ENCODE peak calls at places on chromosome 1, in five cellular contexts. Y is GM23338, N is HepG2, L is HCT116, V is K562. D is an unnamed sample.

GRCh38 chr1:205571747-205572146 is 60.1 kb downstream of the ELK4 start:
- DNase-seq in Y (no peak), N (no peak), L (no peak), V (no peak), D (no peak)

GRCh38 chr1:195939844-195940243 is 668.4 kb downstream of the KCNT2 start:
- DNase-seq in Y (peak), N (no peak), L (no peak), V (peak), D (no peak)

GRCh38 chr1:17635811-17636210 is 96.3 kb downstream of the ARHGEF10L start:
- DNase-seq in Y (no peak), N (no peak), L (no peak), V (no peak), D (no peak)

GRCh38 chr1:109065137-109065536 is 10.7 kb downstream of the TAF13 start:
- DNase-seq in Y (no peak), N (no peak), L (no peak), V (no peak), D (no peak)

GRCh38 chr1:91866425-91866824 is 19.5 kb downstream of the TGFBR3 start:
- DNase-seq in Y (no peak), N (no peak), L (no peak), V (no peak), D (no peak)

GRCh38 chr1:197016751-197017150 is 39.4 kb downstream of the CFHR5 start:
- DNase-seq in Y (no peak), N (no peak), L (no peak), V (no peak), D (no peak)

GRCh38 chr1:22846453-22846852 is 126.2 kb downstream of the LACTBL1 start:
- DNase-seq in Y (no peak), N (no peak), L (no peak), V (peak), D (no peak)

GRCh38 chr1:223141021-223141420 is 2.0 kb downstream of the TLR5 start:
- DNase-seq in Y (peak), N (no peak), L (no peak), V (no peak), D (no peak)

GRCh38 chr1:157044326-157044725 is 1.2 kb downstream of the ARHGEF11 start:
- DNase-seq in Y (peak), N (no peak), L (no peak), V (no peak), D (no peak)
- TF ChIP-seq POLR2AphosphoS5 in Y (no peak), N (no peak), L (no peak), V (no peak), D (no peak)

DNA sequence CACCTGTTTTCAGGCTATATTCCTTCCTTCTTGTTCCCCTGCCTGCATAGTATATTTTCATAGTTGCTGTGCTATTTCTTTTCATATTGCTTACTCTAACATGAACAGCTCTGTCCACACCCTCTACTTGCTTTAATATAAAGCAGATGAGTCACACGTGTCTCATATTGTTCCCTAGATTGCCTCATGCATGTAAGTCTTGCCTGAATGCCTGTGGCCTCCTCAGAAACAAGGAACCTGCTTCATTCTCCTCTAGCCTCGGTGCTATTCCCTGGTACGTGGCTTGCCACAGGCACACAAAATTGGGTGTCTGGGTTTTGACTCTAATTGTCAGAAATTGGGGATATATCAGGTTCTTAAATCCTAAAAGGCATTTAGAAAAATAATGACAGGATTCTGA is 16.5 kb upstream of the PKP1 start:
- DNase-seq in Y (no peak), N (no peak), L (no peak), V (no peak), D (no peak)
- TF ChIP-seq POLR2AphosphoS5 in Y (no peak), N (no peak), L (peak), V (no peak), D (no peak)

DNA sequence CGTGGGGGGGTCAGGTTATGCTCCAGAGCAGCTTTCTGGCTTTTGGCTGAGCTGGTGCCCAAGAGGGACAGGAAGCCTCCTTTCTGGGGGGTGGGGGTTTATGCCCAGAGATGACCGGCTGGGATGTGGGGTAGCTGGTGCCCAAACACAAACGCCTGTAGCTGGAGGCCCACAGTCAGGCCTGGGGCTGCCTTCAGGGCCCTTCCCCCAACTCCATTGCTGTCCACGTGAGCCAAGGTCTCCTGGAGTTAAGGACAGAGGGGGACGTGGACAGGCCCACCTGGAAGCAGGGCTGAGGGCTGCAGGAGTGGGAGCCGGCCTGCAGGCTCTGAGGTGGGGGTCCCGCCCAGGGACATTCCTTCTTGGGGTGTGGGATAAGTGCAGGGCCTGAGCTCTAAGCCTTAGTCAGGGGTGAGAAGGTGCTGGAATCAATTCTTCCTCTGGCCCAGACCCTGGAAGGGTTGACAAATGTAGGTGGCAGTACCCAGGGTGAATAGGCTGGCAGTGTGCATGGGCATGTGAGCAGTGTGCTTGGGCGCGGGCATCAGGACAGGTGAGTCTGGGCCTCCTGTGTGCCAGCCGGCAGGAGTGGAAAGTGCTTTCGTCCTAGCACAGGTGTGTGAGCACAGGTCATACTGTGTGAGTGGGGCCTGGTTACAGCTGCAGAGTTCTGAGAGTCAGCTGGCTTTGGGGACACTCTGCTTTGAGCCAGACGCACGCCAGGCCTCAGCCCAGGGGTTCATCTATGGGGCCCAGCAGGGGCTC is 6.8 kb downstream of the CPLANE2 start:
- DNase-seq in Y (no peak), N (no peak), L (no peak), V (no peak), D (no peak)
- TF ChIP-seq POLR2AphosphoS5 in Y (no peak), N (no peak), L (no peak), V (no peak), D (no peak)

GRCh38 chr1:216500273-216500967 is 77.2 kb upstream of the USH2A start:
- DNase-seq in Y (no peak), N (peak), L (no peak), V (no peak), D (no peak)

GRCh38 chr1:216502528-216503162 is 79.4 kb upstream of the USH2A start:
- DNase-seq in Y (peak), N (no peak), L (no peak), V (no peak), D (no peak)

GRCh38 chr1:216499581-216500272 is 76.5 kb upstream of the USH2A start:
- DNase-seq in Y (no peak), N (peak), L (no peak), V (no peak), D (no peak)

GRCh38 chr1:216498277-216498676 is 75.0 kb upstream of the USH2A start:
- DNase-seq in Y (no peak), N (no peak), L (no peak), V (no peak), D (no peak)
- TF ChIP-seq POLR2AphosphoS5 in Y (no peak), N (no peak), L (no peak), V (no peak), D (no peak)

DNA sequence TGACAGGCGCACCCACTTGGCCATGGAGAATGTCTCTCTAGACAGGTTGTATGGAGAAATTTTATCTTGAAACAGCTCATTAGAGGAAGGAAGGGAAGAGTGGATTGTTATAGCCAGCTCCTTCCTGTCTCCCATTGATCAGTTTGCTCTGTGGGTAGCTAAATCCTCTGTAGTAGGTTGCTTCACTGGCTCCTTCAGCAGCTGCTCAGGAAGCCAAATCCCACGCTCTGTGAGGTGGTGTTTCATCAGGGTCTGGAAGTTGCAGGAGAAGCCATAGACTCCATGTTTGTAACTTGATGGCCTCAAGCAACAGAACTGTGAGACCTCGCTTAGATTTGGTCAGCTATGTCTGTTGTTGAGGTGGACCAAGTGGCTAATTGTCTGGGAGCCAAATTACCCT is 6.8 kb upstream of the NFYC start:
- DNase-seq in Y (no peak), N (no peak), L (no peak), V (no peak), D (no peak)
- TF ChIP-seq POLR2AphosphoS5 in Y (no peak), N (no peak), L (no peak), V (no peak), D (no peak)

GRCh38 chr1:184112176-184112948 is 60.8 kb downstream of the TSEN15 start:
- DNase-seq in Y (no peak), N (no peak), L (no peak), V (no peak), D (no peak)

GRCh38 chr1:184110253-184111204 is 59.0 kb downstream of the TSEN15 start:
- DNase-seq in Y (peak), N (no peak), L (no peak), V (no peak), D (no peak)

GRCh38 chr1:184114818-184115398 is 63.4 kb downstream of the TSEN15 start:
- DNase-seq in Y (no peak), N (no peak), L (no peak), V (no peak), D (no peak)

GRCh38 chr1:184116287-184116686 is 64.8 kb downstream of the TSEN15 start:
- DNase-seq in Y (no peak), N (no peak), L (no peak), V (no peak), D (no peak)

GRCh38 chr1:184113251-184113650 is 61.7 kb downstream of the TSEN15 start:
- DNase-seq in Y (no peak), N (no peak), L (no peak), V (no peak), D (no peak)
- TF ChIP-seq POLR2AphosphoS5 in Y (no peak), N (no peak), L (no peak), V (no peak), D (no peak)

GRCh38 chr1:230768903-230769570 is 21.8 kb downstream of the CAPN9 start:
- DNase-seq in Y (peak), N (no peak), L (no peak), V (no peak), D (no peak)
- TF ChIP-seq POLR2AphosphoS5 in Y (no peak), N (no peak), L (no peak), V (no peak), D (no peak)

D was measured in GM12892.